ENCODE peak calls at places on chromosomes 3 and 15, in five cellular contexts. U, W, C, T and F are unnamed samples.

GRCh38 chr3:18469775-18470174 is 44.6 kb upstream of the SATB1 start:
- DNase-seq in U (no peak), W (no peak), C (no peak), T (no peak), F (no peak)

GRCh38 chr15:68783226-68784054 is 37.3 kb downstream of the ANP32A start:
- DNase-seq in U (no peak), W (peak; percentile 80), C (no peak), T (no peak), F (peak; percentile 75)

GRCh38 chr15:71115567-71116351 is 488 bp downstream of the THSD4 start:
- DNase-seq in U (peak; percentile 58), W (peak; percentile 50), C (no peak), T (no peak), F (peak; percentile 64)

GRCh38 chr3:67683522-67683921 is 29.1 kb upstream of the SUCLG2 start:
- DNase-seq in U (no peak), W (no peak), C (no peak), T (no peak), F (no peak)

GRCh38 chr15:79985571-79985970 is 14.6 kb upstream of the BCL2A1 start:
- DNase-seq in U (no peak), W (no peak), C (no peak), T (no peak), F (no peak)

GRCh38 chr3:124663690-124664089 is 66.6 kb upstream of the UMPS start:
- DNase-seq in U (peak; percentile 28), W (no peak), C (no peak), T (no peak), F (no peak)

GRCh38 chr3:45225465-45226205 is 452 bp downstream of the TMEM158 start:
- DNase-seq in U (no peak), W (peak; percentile 39), C (no peak), T (peak; percentile 27), F (peak; percentile 42)

GRCh38 chr3:169984287-169984686 is 17.7 kb downstream of the SEC62 start:
- DNase-seq in U (no peak), W (no peak), C (no peak), T (no peak), F (no peak)

GRCh38 chr3:30810617-30811016 is 83.8 kb downstream of the GADL1 start:
- DNase-seq in U (no peak), W (no peak), C (no peak), T (no peak), F (peak; percentile 4)

GRCh38 chr3:9946112-9947024 is 5.8 kb downstream of the PRRT3 start:
- DNase-seq in U (peak; percentile 81), W (peak; percentile 90), C (peak; percentile 70), T (peak; percentile 83), F (peak; percentile 93)

GRCh38 chr3:57737840-57738239 is 18.3 kb upstream of the SLMAP start:
- DNase-seq in U (no peak), W (no peak), C (no peak), T (no peak), F (no peak)

GRCh38 chr15:74208901-74209559 is 6.4 kb upstream of the STRA6 start:
- DNase-seq in U (peak; percentile 48), W (peak; percentile 78), C (no peak), T (no peak), F (peak; percentile 72)

GRCh38 chr3:64859625-64860590 is 172.1 kb upstream of the ADAMTS9 start:
- DNase-seq in U (peak; percentile 5), W (no peak), C (no peak), T (no peak), F (peak; percentile 30)

GRCh38 chr3:119279101-119279554 is 15.1 kb upstream of the ARHGAP31 start:
- DNase-seq in U (no peak), W (no peak), C (no peak), T (peak; percentile 56), F (no peak)

GRCh38 chr3:119276657-119277056 is 17.5 kb upstream of the ARHGAP31 start:
- DNase-seq in U (no peak), W (no peak), C (no peak), T (no peak), F (peak; percentile 53)

GRCh38 chr3:119279844-119280243 is 14.3 kb upstream of the ARHGAP31 start:
- DNase-seq in U (no peak), W (no peak), C (no peak), T (no peak), F (no peak)
- H3K27ac ChIP-seq in U (no peak overlapping the region), W (no peak overlapping the region), C (no peak overlapping the region), T (peak overlapping the region; percentile 71), F (no peak overlapping the region)

GRCh38 chr3:188868803-188869202 is 303.0 kb upstream of the TPRG1 start:
- DNase-seq in U (no peak), W (no peak), C (no peak), T (no peak), F (no peak)
- H3K23ac ChIP-seq in U (peak overlapping the region; percentile 62), W (no peak overlapping the region), C (no peak overlapping the region), T (no peak overlapping the region), F (no peak overlapping the region)

DNA sequence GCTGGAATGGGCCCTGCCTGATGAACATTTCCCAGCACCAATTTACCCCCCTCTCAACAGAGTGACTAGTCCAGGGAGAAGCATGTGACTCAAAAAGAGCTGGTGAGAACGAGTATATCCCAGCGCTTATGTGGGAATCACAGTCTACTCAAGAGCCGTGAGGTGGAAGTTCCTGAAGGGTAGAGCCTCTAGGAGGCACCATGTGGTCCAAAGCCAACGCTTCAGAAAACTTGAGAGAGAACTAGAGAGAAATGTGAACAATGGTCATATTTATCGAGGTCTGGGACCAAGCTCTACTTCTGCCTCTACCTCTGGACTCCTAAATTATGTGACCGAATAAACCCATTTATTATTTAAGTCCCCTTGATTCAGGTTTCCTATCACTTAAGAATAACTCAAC is 111.0 kb upstream of the RAP2B start:
- DNase-seq in U (no peak), W (no peak), C (no peak), T (no peak), F (no peak)
- H3K18ac ChIP-seq in U (peak overlapping the region; percentile 21), W (no peak overlapping the region), C (no peak overlapping the region), T (no peak overlapping the region), F (no peak overlapping the region)

GRCh38 chr3:178532414-178532813 is 3.8 kb upstream of the KCNMB2 start:
- DNase-seq in U (no peak), W (no peak), C (no peak), T (no peak), F (no peak)
- H3K27ac ChIP-seq in U (no peak overlapping the region), W (no peak overlapping the region), C (no peak overlapping the region), T (no peak overlapping the region), F (no peak overlapping the region)

GRCh38 chr3:101886626-101887025 is 37.3 kb downstream of the NFKBIZ start:
- DNase-seq in U (no peak), W (no peak), C (no peak), T (no peak), F (no peak)
- H3K23ac ChIP-seq in U (no peak overlapping the region), W (no peak overlapping the region), C (no peak overlapping the region), T (no peak overlapping the region), F (no peak overlapping the region)

DNA sequence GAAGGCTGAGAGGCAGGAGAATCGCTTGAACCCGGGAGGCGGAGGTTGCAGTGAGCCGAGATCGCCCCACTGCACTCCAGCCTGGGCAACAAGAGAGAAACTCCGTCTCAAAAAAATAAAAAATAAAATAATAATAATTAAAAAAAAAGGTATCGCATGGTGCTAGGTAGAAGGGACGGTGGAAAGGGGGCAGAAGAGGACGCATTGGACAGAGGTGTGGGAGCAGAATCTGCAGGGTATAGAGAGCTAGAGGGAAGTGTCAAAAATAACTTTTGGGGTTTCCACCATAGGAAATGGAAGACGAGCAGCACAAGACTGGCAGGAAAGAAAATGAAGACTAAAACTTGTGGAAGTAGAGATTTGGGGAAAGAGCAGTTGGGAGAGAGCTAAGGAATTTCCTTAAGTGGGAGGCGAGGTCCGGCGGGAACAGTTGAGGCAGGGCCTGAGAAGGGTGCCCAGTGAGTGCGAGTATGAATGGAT is 604 bp upstream of the MKRN2 start:
- DNase-seq in U (no peak), W (no peak), C (no peak), T (no peak), F (no peak)
- H3K18ac ChIP-seq in U (peak overlapping the region; percentile 35), W (no peak overlapping the region), C (peak overlapping the region; percentile 71), T (peak overlapping the region; percentile 0), F (peak overlapping the region; percentile 61)

GRCh38 chr15:40984406-40984805 is 31.1 kb downstream of the CHAC1 start:
- DNase-seq in U (no peak), W (no peak), C (no peak), T (no peak), F (no peak)

GRCh38 chr15:40982855-40983254 is 29.6 kb downstream of the CHAC1 start:
- DNase-seq in U (peak; percentile 93), W (no peak), C (no peak), T (no peak), F (no peak)

GRCh38 chr15:40986820-40987219 is 33.5 kb downstream of the CHAC1 start:
- DNase-seq in U (no peak), W (no peak), C (no peak), T (no peak), F (no peak)

GRCh38 chr15:40985541-40986330 is 32.5 kb downstream of the CHAC1 start:
- DNase-seq in U (peak; percentile 73), W (no peak), C (no peak), T (no peak), F (no peak)

DNA sequence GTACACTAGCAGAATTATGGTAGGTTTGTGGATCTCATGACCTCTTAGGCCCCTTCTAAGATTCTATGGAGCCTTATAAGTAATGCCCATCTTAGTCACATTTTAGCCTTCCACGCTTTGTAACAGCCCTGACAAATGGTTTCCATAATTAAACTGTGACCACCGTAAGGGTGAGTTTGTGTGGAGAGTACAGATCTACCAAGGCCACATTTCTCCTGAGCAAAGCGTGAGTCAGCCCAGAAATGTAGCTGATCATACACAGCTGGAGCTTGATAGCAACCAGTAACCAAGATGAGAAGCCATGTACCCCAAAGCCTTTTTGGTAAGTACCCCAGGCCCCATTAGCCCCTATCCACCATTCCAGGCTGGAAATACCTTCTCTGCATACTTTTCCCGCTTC is 31.7 kb downstream of the CHAC1 start:
- DNase-seq in U (peak; percentile 97), W (no peak), C (no peak), T (no peak), F (no peak)
- H3K27ac ChIP-seq in U (peak overlapping the region; percentile 81), W (no peak overlapping the region), C (no peak overlapping the region), T (no peak overlapping the region), F (no peak overlapping the region)

GRCh38 chr3:143171141-143171651 is 51.6 kb downstream of the CHST2 start:
- DNase-seq in U (peak; percentile 77), W (no peak), C (no peak), T (no peak), F (no peak)
- H3K23ac ChIP-seq in U (no peak overlapping the region), W (no peak overlapping the region), C (no peak overlapping the region), T (no peak overlapping the region), F (no peak overlapping the region)